ENCODE peak calls at places on chromosomes 7 and 10, in nine cellular contexts. H, A, T, U, W, V, P, K and O are unnamed samples.
A peak's percentile ranks its signal among the peaks of the same experiment; 100 is the strongest.

GRCh38 chr7:90835861-90836260 is 239.7 kb downstream of the CDK14 start:
- DNase-seq in H (no peak), A (no peak), T (no peak), U (no peak), W (no peak), V (no peak), P (no peak), K (no peak), O (peak; percentile 50)

GRCh38 chr10:27743736-27744477 is 1.7 kb downstream of the MKX start:
- DNase-seq in H (no peak), A (peak; percentile 8), T (peak; percentile 24), U (peak; percentile 59), W (no peak), V (no peak), P (peak; percentile 35), K (no peak), O (peak; percentile 22)

GRCh38 chr7:124532166-124532565 is 233.4 kb downstream of the GPR37 start:
- DNase-seq in H (no peak), A (peak; percentile 41), T (no peak), U (peak; percentile 29), W (no peak), V (peak; percentile 2), P (peak; percentile 5), K (no peak), O (peak; percentile 29)

GRCh38 chr7:134908289-134908688 is 78.0 kb upstream of the AGBL3 start:
- DNase-seq in H (peak; percentile 29), A (peak; percentile 85), T (no peak), U (peak; percentile 68), W (no peak), V (no peak), P (peak; percentile 62), K (no peak), O (peak; percentile 79)

GRCh38 chr10:4147214-4147613 is 362.2 kb upstream of the KLF6 start:
- DNase-seq in H (no peak), A (no peak), T (no peak), U (no peak), W (no peak), V (no peak), P (no peak), K (no peak), O (no peak)

GRCh38 chr10:71268247-71268691 is 50.8 kb upstream of the SLC29A3 start:
- DNase-seq in H (no peak), A (peak; percentile 63), T (peak; percentile 63), U (peak; percentile 86), W (peak; percentile 35), V (no peak), P (peak; percentile 74), K (no peak), O (peak; percentile 38)

GRCh38 chr7:37342665-37343471 is 105.8 kb downstream of the ELMO1 start:
- DNase-seq in H (peak; percentile 83), A (no peak), T (no peak), U (no peak), W (peak; percentile 31), V (no peak), P (no peak), K (no peak), O (no peak)

GRCh38 chr10:72736176-72736795 is 44.3 kb downstream of the MCU start:
- DNase-seq in H (no peak), A (peak; percentile 49), T (peak; percentile 87), U (peak; percentile 51), W (no peak), V (peak; percentile 59), P (peak; percentile 94), K (no peak), O (peak; percentile 34)

GRCh38 chr7:33108591-33108930 is 643 bp downstream of the RP9 start:
- DNase-seq in H (no peak), A (no peak), T (no peak), U (no peak), W (peak; percentile 16), V (no peak), P (peak; percentile 3), K (no peak), O (peak; percentile 14)

GRCh38 chr7:33108931-33109757 is at the start of gene RP9:
- DNase-seq in H (peak; percentile 87), A (peak; percentile 47), T (peak; percentile 70), U (peak; percentile 86), W (peak; percentile 66), V (no peak), P (peak; percentile 49), K (no peak), O (peak; percentile 65)

GRCh38 chr7:33109758-33110238 is 594 bp upstream of the RP9 start:
- DNase-seq in H (no peak), A (peak; percentile 39), T (peak; percentile 12), U (peak; percentile 60), W (no peak), V (no peak), P (no peak), K (no peak), O (peak; percentile 51)

GRCh38 chr7:33111614-33112013 is 2.4 kb upstream of the RP9 start:
- DNase-seq in H (no peak), A (no peak), T (no peak), U (no peak), W (no peak), V (no peak), P (no peak), K (no peak), O (peak; percentile 54)

GRCh38 chr7:33107136-33108066 is 1.8 kb downstream of the RP9 start:
- DNase-seq in H (no peak), A (peak; percentile 67), T (peak; percentile 69), U (peak; percentile 64), W (peak; percentile 59), V (no peak), P (peak; percentile 49), K (no peak), O (peak; percentile 56)
- TF ChIP-seq CTCF in H (peak; percentile 51), A (peak; percentile 68), T (peak; percentile 60), U (peak; percentile 60), W (peak; percentile 26), V (peak; percentile 50), P (peak; percentile 63), K (peak; percentile 19), O (peak; percentile 46)

DNA sequence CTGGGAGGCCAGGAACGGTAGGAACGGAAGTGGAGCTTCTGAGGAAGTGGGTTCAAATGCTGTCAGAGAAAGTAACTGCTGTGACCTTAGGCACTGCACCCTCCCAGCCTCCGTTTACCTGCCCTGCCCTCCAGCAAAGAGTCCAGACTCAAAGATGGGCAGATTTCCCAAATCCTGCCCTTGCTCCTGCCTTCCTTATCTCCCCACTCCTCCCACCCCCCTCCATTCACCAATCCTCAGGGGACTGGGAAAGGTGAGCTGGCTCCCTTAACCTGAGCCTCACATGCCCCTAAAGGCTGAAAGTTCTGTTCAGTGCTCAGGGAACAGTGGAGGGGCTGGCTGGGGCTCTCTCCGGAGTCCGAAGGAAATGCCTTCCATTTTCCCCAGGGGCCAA is 161.6 kb downstream of the SH3PXD2A start:
- DNase-seq in H (no peak), A (no peak), T (no peak), U (no peak), W (no peak), V (no peak), P (no peak), K (no peak), O (no peak)
- H3K4me3 ChIP-seq in H (peak overlapping the region; percentile 89), A (no peak overlapping the region), T (no peak overlapping the region), U (no peak overlapping the region), W (no peak overlapping the region), V (no peak overlapping the region), P (no peak overlapping the region), K (peak overlapping the region; percentile 66), O (no peak overlapping the region)

GRCh38 chr10:84603971-84604370 is 275.6 kb downstream of the CCSER2 start:
- DNase-seq in H (no peak), A (no peak), T (no peak), U (no peak), W (no peak), V (no peak), P (no peak), K (no peak), O (no peak)

GRCh38 chr10:84600947-84601346 is 272.6 kb downstream of the CCSER2 start:
- DNase-seq in H (no peak), A (no peak), T (no peak), U (no peak), W (no peak), V (no peak), P (no peak), K (no peak), O (no peak)

GRCh38 chr10:84593546-84593945 is 265.2 kb downstream of the CCSER2 start:
- DNase-seq in H (no peak), A (no peak), T (no peak), U (no peak), W (no peak), V (no peak), P (no peak), K (no peak), O (no peak)

GRCh38 chr10:84599254-84599653 is 270.9 kb downstream of the CCSER2 start:
- DNase-seq in H (no peak), A (no peak), T (no peak), U (no peak), W (no peak), V (no peak), P (no peak), K (no peak), O (no peak)
- TF ChIP-seq CTCF in H (no peak), A (no peak), T (no peak), U (no peak), W (no peak), V (no peak), P (no peak), K (no peak), O (no peak)

GRCh38 chr10:96270564-96270963 is 805 bp downstream of the BLNK start:
- DNase-seq in H (no peak), A (no peak), T (no peak), U (no peak), W (no peak), V (no peak), P (no peak), K (no peak), O (no peak)

GRCh38 chr10:96267234-96267705 is 4.1 kb downstream of the BLNK start:
- DNase-seq in H (no peak), A (no peak), T (no peak), U (no peak), W (peak; percentile 55), V (no peak), P (no peak), K (no peak), O (peak; percentile 87)

GRCh38 chr10:96266118-96266770 is 5.1 kb downstream of the BLNK start:
- DNase-seq in H (no peak), A (no peak), T (no peak), U (no peak), W (no peak), V (no peak), P (no peak), K (no peak), O (no peak)

GRCh38 chr10:96269438-96270300 is 1.7 kb downstream of the BLNK start:
- DNase-seq in H (no peak), A (no peak), T (no peak), U (no peak), W (peak; percentile 54), V (no peak), P (no peak), K (no peak), O (peak; percentile 25)

DNA sequence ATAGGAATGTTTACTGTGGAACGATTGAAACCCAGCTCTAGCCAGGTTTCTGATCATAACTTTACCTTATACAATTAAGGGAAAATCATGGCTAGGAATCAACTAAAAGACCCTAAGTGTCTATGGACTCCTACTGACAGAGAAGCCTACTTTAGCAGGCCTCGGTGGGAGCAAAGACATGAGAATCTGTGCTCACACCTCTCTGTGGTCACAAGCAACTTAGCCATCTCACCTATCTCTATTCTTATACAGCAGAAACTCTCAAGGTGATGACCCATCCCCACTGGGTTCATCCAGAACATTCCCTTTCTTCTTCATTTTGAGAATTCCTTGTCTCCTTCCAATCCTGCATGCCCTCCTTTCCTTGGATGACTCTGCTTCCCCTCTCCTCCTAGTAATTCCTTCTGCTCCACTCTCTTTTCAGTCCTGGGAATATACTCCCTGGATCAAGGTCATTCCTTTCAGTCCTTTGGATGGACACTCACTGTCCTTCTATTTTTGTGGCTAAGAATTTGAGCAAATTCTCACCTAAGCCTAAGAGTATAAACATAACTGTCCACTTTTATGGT is 2.9 kb downstream of the BLNK start:
- DNase-seq in H (no peak), A (no peak), T (no peak), U (no peak), W (no peak), V (no peak), P (no peak), K (no peak), O (no peak)
- H3K4me3 ChIP-seq in H (peak overlapping the region; percentile 65), A (no peak overlapping the region), T (no peak overlapping the region), U (no peak overlapping the region), W (no peak overlapping the region), V (no peak overlapping the region), P (no peak overlapping the region), K (no peak overlapping the region), O (no peak overlapping the region)